ENCODE peak calls at places on chromosome 22, in eight cellular contexts. K, T, H, O, Y, B, V and A are unnamed samples.

GRCh38 chr22:19890502-19891349 is 36.1 kb upstream of the GNB1L start:
- DNase-seq in V (no peak), K (no peak), O (no peak), T (no peak), B (no peak), Y (no peak), H (no peak), A (no peak)

GRCh38 chr22:43921361-43921760 is 2.2 kb upstream of the PNPLA3 start:
- DNase-seq in O (no peak), T (no peak), K (no peak), B (no peak), Y (no peak), H (no peak), V (no peak), A (no peak)

GRCh38 chr22:27199354-27199753 is 542.0 kb downstream of the MIAT start:
- DNase-seq in T (no peak), H (no peak), B (no peak), V (no peak), O (no peak), K (no peak), Y (no peak), A (no peak)

GRCh38 chr22:27238935-27239510 is 562.5 kb downstream of the MN1 start:
- DNase-seq in K (no peak), H (no peak), V (no peak), T (peak), O (peak), B (no peak), Y (peak), A (peak)

GRCh38 chr22:21876486-21877176 is 9.2 kb upstream of the MAPK1 start:
- DNase-seq in V (no peak), Y (no peak), B (no peak), K (no peak), T (no peak), O (no peak), H (no peak), A (no peak)

GRCh38 chr22:20802452-20802851 is 28.5 kb downstream of the SERPIND1 start:
- DNase-seq in Y (no peak), T (no peak), O (no peak), H (no peak), K (no peak), V (no peak), B (no peak), A (no peak)

GRCh38 chr22:19360300-19360792 is 68.8 kb upstream of the CLTCL1 start:
- DNase-seq in H (no peak), T (no peak), K (no peak), V (peak), B (no peak), O (no peak), Y (no peak), A (no peak)

GRCh38 chr22:30305906-30306628 is 16.8 kb upstream of the CASTOR1 start:
- DNase-seq in O (no peak), B (no peak), K (no peak), Y (no peak), H (no peak), T (no peak), V (no peak), A (no peak)

GRCh38 chr22:26642465-26643367 is 14.7 kb upstream of the MIAT start:
- DNase-seq in T (no peak), Y (no peak), B (peak), V (no peak), O (no peak), H (no peak), K (peak), A (no peak)

GRCh38 chr22:19641254-19641982 is 72.9 kb upstream of the SEPTIN5 start:
- DNase-seq in T (no peak), K (no peak), V (no peak), B (no peak), Y (no peak), H (no peak), O (peak), A (no peak)

GRCh38 chr22:30254307-30254706 is 7.7 kb upstream of the LIF start:
- DNase-seq in T (no peak), V (no peak), Y (no peak), H (no peak), K (no peak), O (no peak), B (no peak), A (no peak)

GRCh38 chr22:32269316-32269715 is 14.2 kb upstream of the SLC5A4 start:
- DNase-seq in K (no peak), V (no peak), T (no peak), Y (no peak), B (no peak), O (no peak), H (no peak), A (no peak)

GRCh38 chr22:21064917-21065864 is 19.4 kb downstream of the LRRC74B start:
- DNase-seq in Y (peak), B (no peak), V (no peak), K (no peak), T (no peak), O (no peak), H (no peak), A (no peak)

GRCh38 chr22:23365961-23366360 is 185.7 kb downstream of the BCR start:
- DNase-seq in T (no peak), H (no peak), Y (no peak), V (peak), K (no peak), O (no peak), B (no peak), A (no peak)

GRCh38 chr22:44505796-44506354 is 7.8 kb upstream of the RTL6 start:
- DNase-seq in T (no peak), V (peak), K (no peak), B (no peak), O (no peak), Y (no peak), H (no peak), A (no peak)

GRCh38 chr22:45268958-45269844 is 15.5 kb upstream of the UPK3A start:
- DNase-seq in Y (peak), T (peak), O (peak), B (peak), K (peak), H (peak), V (no peak), A (peak)

GRCh38 chr22:36510966-36511881 is 4.4 kb upstream of the FOXRED2 start:
- DNase-seq in K (peak), T (peak), O (peak), V (no peak), H (no peak), B (no peak), Y (no peak), A (no peak)

GRCh38 chr22:29872145-29872893 is 10.7 kb upstream of the MTMR3 start:
- DNase-seq in O (no peak), V (no peak), H (no peak), Y (no peak), T (no peak), K (no peak), B (no peak), A (no peak)

GRCh38 chr22:20275836-20276235 is 7.7 kb upstream of the RTN4R start:
- DNase-seq in H (no peak), Y (no peak), K (no peak), V (no peak), B (no peak), T (no peak), O (no peak), A (no peak)

GRCh38 chr22:30306629-30307016 is 17.3 kb upstream of the CASTOR1 start:
- DNase-seq in K (no peak), O (no peak), V (no peak), T (no peak), H (no peak), B (no peak), Y (no peak), A (no peak)

GRCh38 chr22:41285441-41285819 is 557 bp downstream of the RANGAP1 start:
- DNase-seq in K (peak), T (no peak), B (peak), Y (peak), H (peak), V (no peak), O (no peak), A (peak)

GRCh38 chr22:32700186-32700882 is 101.2 kb upstream of the TIMP3 start:
- DNase-seq in B (no peak), Y (no peak), V (no peak), H (no peak), K (no peak), T (no peak), O (no peak), A (no peak)

GRCh38 chr22:21073023-21073422 is 27.3 kb downstream of the LRRC74B start:
- DNase-seq in K (no peak), T (no peak), H (no peak), B (no peak), O (no peak), Y (no peak), V (no peak), A (no peak)

GRCh38 chr22:27475548-27475897 is 326.0 kb downstream of the MN1 start:
- DNase-seq in K (no peak), H (no peak), O (no peak), V (no peak), B (no peak), T (no peak), Y (no peak), A (no peak)

GRCh38 chr22:41411021-41411851 is 29.5 kb downstream of the TEF start:
- DNase-seq in B (no peak), T (peak), Y (peak), K (no peak), V (no peak), H (no peak), O (no peak), A (peak)

GRCh38 chr22:24289138-24289537 is 18.5 kb downstream of the SPECC1L start:
- DNase-seq in B (no peak), T (no peak), Y (no peak), H (no peak), V (no peak), K (no peak), O (no peak), A (no peak)

GRCh38 chr22:17164392-17165024 is 5.4 kb upstream of the HDHD5 start:
- DNase-seq in V (no peak), O (peak), Y (no peak), K (no peak), B (no peak), T (no peak), H (no peak), A (no peak)

GRCh38 chr22:49779853-49780271 is 47.8 kb downstream of the BRD1 start:
- DNase-seq in T (no peak), H (no peak), V (no peak), Y (peak), B (no peak), K (no peak), O (no peak), A (no peak)

GRCh38 chr22:49779226-49779625 is 48.4 kb downstream of the BRD1 start:
- DNase-seq in O (no peak), B (no peak), H (no peak), T (no peak), K (no peak), V (no peak), Y (no peak), A (no peak)

GRCh38 chr22:49783036-49783746 is 44.5 kb downstream of the BRD1 start:
- DNase-seq in O (no peak), B (no peak), V (no peak), H (no peak), K (no peak), T (no peak), Y (no peak), A (no peak)

GRCh38 chr22:49780281-49780991 is 47.2 kb downstream of the BRD1 start:
- DNase-seq in V (no peak), O (no peak), B (no peak), H (no peak), Y (no peak), K (no peak), T (no peak), A (no peak)

DNA sequence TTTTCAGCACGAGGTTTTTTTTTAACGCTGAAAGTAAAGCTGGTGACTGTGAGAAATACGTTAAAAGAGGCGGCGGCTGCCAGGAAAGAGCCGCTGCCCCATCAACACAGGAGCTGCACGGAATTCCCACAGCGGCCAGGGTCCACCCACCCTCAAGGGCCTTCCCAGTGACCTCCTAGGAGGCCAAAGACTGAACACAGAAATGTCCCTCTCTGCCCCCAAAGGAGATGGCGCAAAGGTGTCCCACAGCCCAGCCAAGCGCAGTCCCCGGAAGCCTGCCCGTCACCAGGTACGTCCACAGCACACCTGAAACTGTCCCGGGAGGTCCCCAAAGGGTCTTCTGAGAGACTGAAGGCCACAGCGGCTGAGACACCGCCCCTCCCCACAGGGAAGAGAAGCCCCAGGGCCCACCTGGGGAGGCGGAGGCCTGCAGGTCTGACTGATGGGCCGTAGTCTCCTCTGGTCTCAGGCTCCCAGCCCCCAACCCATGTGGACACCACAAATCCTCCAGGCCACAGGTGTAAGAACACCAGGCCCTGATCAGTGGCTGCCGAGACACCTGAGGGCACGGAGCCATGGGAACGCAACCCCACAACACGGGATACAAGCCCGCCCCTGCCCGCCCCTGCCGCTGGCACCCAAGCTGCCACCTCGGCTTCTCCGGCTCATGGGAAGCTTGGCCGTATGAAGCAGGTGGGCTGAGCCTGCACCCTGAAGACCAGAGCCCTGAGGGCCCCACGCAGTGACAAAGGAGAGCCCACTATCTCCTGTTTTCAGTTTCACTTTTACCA is 46.5 kb downstream of the BRD1 start:
- DNase-seq in H (no peak), B (no peak), Y (no peak), K (no peak), T (no peak), O (no peak), V (no peak), A (peak)
- H3K27ac ChIP-seq in H (no peak), B (peak), Y (no peak), K (no peak), T (no peak), O (no peak), V (no peak), A (no peak)

GRCh38 chr22:38737302-38738060 is 18.3 kb downstream of the SUN2 start:
- DNase-seq in O (no peak), Y (no peak), K (no peak), V (no peak), B (no peak), T (no peak), H (no peak), A (no peak)

GRCh38 chr22:38735126-38735464 is 20.7 kb downstream of the SUN2 start:
- DNase-seq in Y (no peak), H (no peak), O (no peak), V (no peak), B (no peak), K (no peak), T (no peak), A (peak)

GRCh38 chr22:38735465-38736256 is 20.1 kb downstream of the SUN2 start:
- DNase-seq in B (peak), Y (no peak), H (no peak), K (no peak), V (no peak), T (no peak), O (no peak), A (no peak)

GRCh38 chr22:38734203-38735100 is 21.3 kb downstream of the SUN2 start:
- DNase-seq in O (no peak), B (no peak), V (no peak), T (no peak), K (no peak), H (no peak), Y (no peak), A (peak)

DNA sequence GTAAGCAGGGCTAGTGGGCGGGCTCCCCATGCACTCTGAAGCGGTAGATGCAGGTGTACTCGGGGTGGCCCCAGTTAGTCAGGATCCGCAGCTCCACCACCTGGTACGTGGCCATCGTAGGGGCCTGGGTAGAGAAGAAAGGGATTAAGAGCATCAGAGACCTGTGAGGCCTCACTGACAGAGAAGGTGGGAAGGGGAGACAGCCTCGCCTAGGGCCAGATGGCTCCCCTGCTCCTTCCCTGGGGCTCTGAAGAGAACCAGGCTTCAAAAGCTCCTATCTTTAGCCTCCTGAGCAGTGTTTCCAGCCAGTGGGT is 19.6 kb downstream of the SUN2 start:
- DNase-seq in V (no peak), T (no peak), H (no peak), O (no peak), K (no peak), B (no peak), Y (no peak), A (no peak)
- TF ChIP-seq POLR2A in V (no peak), T (no peak), H (no peak), O (no peak), K (no peak), B (no peak), Y (no peak), A (no peak)

GRCh38 chr22:47174671-47175111 is 412.2 kb downstream of the TBC1D22A start:
- DNase-seq in B (no peak), K (no peak), H (peak), V (no peak), O (no peak), Y (peak), T (no peak), A (peak)
- TF ChIP-seq EP300 in B (no peak), K (no peak), H (no peak), V (no peak), O (no peak), Y (no peak), T (no peak), A (no peak)

DNA sequence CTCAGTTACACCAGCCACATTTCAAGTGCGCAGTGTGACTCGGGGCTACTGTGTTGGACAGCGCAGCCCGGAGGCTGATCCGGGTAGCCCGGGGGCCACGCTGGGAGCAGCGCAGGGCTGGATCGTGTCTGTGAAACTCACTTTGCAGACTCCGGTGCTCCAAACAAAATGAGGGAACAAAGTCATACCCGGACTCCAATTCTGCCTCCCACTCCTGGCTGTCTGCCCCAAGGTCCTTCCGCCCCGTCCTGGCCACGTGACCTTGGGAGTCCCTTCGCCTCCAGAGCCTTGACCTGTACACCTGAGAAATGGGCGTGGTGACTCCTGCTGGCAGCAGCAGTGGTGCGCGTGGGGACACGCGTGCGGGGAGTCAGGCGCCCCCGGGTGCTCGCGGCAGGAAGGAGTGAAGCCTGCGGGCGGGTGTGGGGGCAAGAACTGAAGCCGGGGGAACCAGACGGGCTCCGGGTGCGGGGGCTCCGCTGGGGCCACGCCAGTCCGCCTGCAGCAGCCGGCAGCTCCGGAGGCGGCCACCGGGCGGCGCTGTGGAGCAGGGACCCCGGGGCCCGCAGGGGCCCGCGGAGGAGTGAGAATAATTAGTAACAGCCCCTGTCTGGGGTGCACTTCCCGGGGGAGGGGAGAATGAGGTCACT is 42.4 kb downstream of the KCNJ4 start:
- DNase-seq in O (peak), T (no peak), K (no peak), Y (peak), B (no peak), H (peak), V (peak), A (peak)
- H3K27ac ChIP-seq in O (peak), T (no peak), K (no peak), Y (no peak), B (no peak), H (no peak), V (no peak), A (no peak)